ENCODE peak calls at places on chromosome 7, in seven cellular contexts. Y is IMR-90, E is mesenchymal stem cell, K is neuronal stem cell, H is mesendoderm, G is H9, X is H1. Q is an unnamed sample.

GRCh38 chr7:104805449-104806317 is 208.3 kb upstream of the KMT2E start:
- DNase-seq in K (no peak), G (no peak), H (no peak), X (no peak), E (no peak), Y (no peak), Q (no peak)

GRCh38 chr7:38374507-38374906 is 101.1 kb upstream of the TARP start:
- DNase-seq in K (no peak), Y (peak; percentile 34), E (peak; percentile 38), H (peak; percentile 41), G (no peak), X (no peak), Q (peak; percentile 42)

GRCh38 chr7:120996333-120996982 is 7.9 kb downstream of the CPED1 start:
- DNase-seq in X (no peak), Y (peak; percentile 91), E (peak; percentile 91), K (no peak), G (no peak), H (no peak), Q (peak; percentile 33)

GRCh38 chr7:50631639-50632038 is 66.4 kb upstream of the DDC start:
- DNase-seq in Y (no peak), E (no peak), G (no peak), H (no peak), K (no peak), X (no peak), Q (no peak)

GRCh38 chr7:117111532-117111931 is 158.2 kb downstream of the ST7 start:
- DNase-seq in X (no peak), E (no peak), K (no peak), G (no peak), Y (no peak), H (no peak), Q (no peak)

GRCh38 chr7:26061340-26062239 is 90.4 kb upstream of the NFE2L3 start:
- DNase-seq in E (peak; percentile 51), X (peak; percentile 53), G (peak; percentile 82), Y (peak; percentile 7), K (peak; percentile 56), H (peak; percentile 87), Q (peak; percentile 99)

GRCh38 chr7:86929293-86930109 is 130.0 kb downstream of the ELAPOR2 start:
- DNase-seq in Y (no peak), H (peak; percentile 54), G (no peak), X (no peak), E (no peak), K (no peak), Q (no peak)

GRCh38 chr7:93945083-93945482 is 23.5 kb downstream of the GNG11 start:
- DNase-seq in E (no peak), Y (no peak), K (no peak), G (no peak), H (no peak), X (no peak), Q (no peak)

GRCh38 chr7:2248984-2249694 is 7.1 kb downstream of the NUDT1 start:
- DNase-seq in G (peak; percentile 54), E (peak; percentile 97), H (peak; percentile 21), K (no peak), Y (peak; percentile 97), X (no peak), Q (peak; percentile 4)

GRCh38 chr7:127446842-127447241 is 54.3 kb upstream of the ZNF800 start:
- DNase-seq in X (no peak), Y (no peak), K (no peak), G (no peak), H (no peak), E (no peak), Q (no peak)
- H3K4ac ChIP-seq in X (no peak overlapping the region), Y (no peak overlapping the region), K (no peak overlapping the region), G (no peak overlapping the region), H (no peak overlapping the region), E (no peak overlapping the region), Q (no peak overlapping the region)

GRCh38 chr7:22425361-22425760 is 68.4 kb upstream of the RAPGEF5 start:
- DNase-seq in E (no peak), H (no peak), Y (no peak), X (no peak), G (no peak), K (no peak), Q (no peak)
- H2AK5ac ChIP-seq in E (no peak overlapping the region), H (no peak overlapping the region), Y (no peak overlapping the region), X (no peak overlapping the region), G (no peak overlapping the region), K (no peak overlapping the region), Q (no peak overlapping the region)

DNA sequence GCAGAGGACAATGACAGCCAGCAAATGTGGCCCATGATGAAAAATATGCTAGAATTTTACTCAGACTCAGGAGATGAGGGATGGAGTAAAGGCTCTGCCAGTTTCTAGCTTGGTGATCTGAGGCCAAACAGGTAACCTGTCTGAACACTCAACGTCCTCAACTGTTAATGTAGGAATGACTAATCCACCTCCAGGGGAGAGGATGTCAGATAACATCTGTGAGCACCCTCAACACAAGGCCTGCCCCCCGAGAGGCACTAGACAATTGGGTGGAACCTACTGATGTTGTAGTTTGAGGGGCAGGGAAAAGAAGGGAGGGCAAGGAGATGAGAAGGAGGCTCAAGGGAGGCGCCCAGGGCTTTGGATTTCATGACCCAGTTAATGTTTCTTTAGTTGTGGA is 445.1 kb downstream of the PLXNA4 start:
- DNase-seq in G (no peak), Y (no peak), K (no peak), H (no peak), X (no peak), E (no peak), Q (no peak)
- H3K4ac ChIP-seq in G (no peak overlapping the region), Y (no peak overlapping the region), K (no peak overlapping the region), H (no peak overlapping the region), X (no peak overlapping the region), E (no peak overlapping the region), Q (no peak overlapping the region)

DNA sequence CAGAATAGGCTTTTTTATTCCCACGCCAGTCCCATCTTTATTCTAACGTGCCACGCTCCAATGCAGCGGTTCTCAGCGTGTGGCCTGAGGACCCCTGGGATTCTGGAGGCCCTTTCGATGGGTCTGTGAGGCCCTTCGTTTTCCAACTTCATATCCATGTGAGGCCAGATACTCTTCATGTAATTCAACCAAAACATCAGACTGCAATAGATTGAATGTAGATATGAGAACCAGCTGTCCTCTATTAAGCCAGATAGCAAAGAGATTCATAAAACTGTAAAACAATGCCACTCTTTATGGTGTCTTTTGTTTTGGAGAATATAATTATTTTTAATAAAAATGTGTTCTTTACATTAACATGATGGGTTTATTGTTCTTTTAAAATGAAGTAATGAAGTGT is 53.2 kb upstream of the KMT2C start:
- DNase-seq in G (no peak), H (no peak), K (no peak), E (no peak), X (no peak), Y (no peak), Q (no peak)
- H2AK5ac ChIP-seq in G (no peak overlapping the region), H (no peak overlapping the region), K (no peak overlapping the region), E (no peak overlapping the region), X (no peak overlapping the region), Y (no peak overlapping the region), Q (no peak overlapping the region)

GRCh38 chr7:54860843-54861242 is 101.8 kb upstream of the SEC61G start:
- DNase-seq in Y (no peak), X (no peak), H (no peak), K (no peak), G (no peak), E (no peak), Q (no peak)
- H3K4ac ChIP-seq in Y (no peak overlapping the region), X (no peak overlapping the region), H (no peak overlapping the region), K (no peak overlapping the region), G (no peak overlapping the region), E (no peak overlapping the region), Q (no peak overlapping the region)

DNA sequence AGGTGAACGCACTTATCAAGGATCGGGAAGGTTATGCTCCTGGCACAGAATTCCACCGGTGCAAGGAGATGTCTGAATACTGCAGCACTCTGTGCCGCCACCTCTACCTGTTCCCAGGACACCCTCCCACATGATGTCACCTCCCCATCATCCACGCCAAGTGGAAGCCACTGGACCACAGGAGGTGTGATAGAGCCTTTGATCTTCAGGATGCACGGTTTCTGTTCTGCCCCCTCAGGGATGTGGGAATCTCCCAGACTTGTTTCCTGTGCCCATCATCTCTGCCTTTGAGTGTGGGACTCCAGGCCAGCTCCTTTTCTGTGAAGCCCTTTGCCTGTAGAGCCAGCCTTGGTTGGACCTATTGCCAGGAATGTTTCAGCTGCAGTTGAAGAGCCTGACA is 11.0 kb upstream of the CLCN1 start:
- DNase-seq in Y (no peak), G (no peak), E (no peak), K (no peak), H (no peak), X (no peak), Q (no peak)
- H2AK5ac ChIP-seq in Y (no peak overlapping the region), G (no peak overlapping the region), E (no peak overlapping the region), K (no peak overlapping the region), H (no peak overlapping the region), X (no peak overlapping the region), Q (no peak overlapping the region)